ENCODE peak calls at places on chromosomes 13 and 19, in ten cellular contexts. F is bronchial epithelial cell; O is sciatic nerve; Q is natural killer cell; A is WERI-Rb-1; L is stimulated activated CD4-positive, alpha-beta T cell treated with anti-CD3 and anti-CD28 coated beads, Interleukin-1b, Interleukin-23, amount 100 ng/mL, for 24 hours; N is iPS-NIHi11; Z is DMS153; Y is stimulated activated effector memory CD8-positive, alpha-beta T cell treated with anti-CD3 and anti-CD28 coated beads, Interleukin-12 subunit alpha, Interleukin-12 subunit beta, amount 100 ng/mL, for 72 hours; M is Peyer's patch. U is an unnamed sample.

GRCh38 chr13:52010890-52011689 is at the start of gene ATP7B:
- DNase-seq in M (no peak), L (peak), O (peak), N (peak), Y (no peak), Z (no peak), A (peak), Q (peak), F (no peak), U (peak)

GRCh38 chr19:44005968-44006367 is 3.2 kb downstream of the ZNF230 start:
- DNase-seq in Y (no peak), Z (no peak), L (no peak), N (no peak), Q (no peak), M (no peak), O (no peak), F (peak), A (no peak), U (no peak)

GRCh38 chr13:100438059-100438788 is 150.4 kb downstream of the GGACT start:
- DNase-seq in F (no peak), L (no peak), A (no peak), Y (no peak), M (no peak), Q (no peak), O (no peak), N (no peak), Z (no peak), U (no peak)

GRCh38 chr19:1862068-1862423 is 1.3 kb downstream of the KLF16 start:
- DNase-seq in Y (no peak), L (no peak), A (no peak), F (no peak), Q (no peak), Z (no peak), M (no peak), O (no peak), N (no peak), U (no peak)

GRCh38 chr13:33678906-33679657 is 138.9 kb upstream of the RFC3 start:
- DNase-seq in Y (peak), Q (no peak), O (peak), Z (no peak), F (peak), A (no peak), L (peak), N (peak), M (peak), U (peak)

GRCh38 chr19:53988981-53989380 is 2.5 kb upstream of the CACNG6 start:
- DNase-seq in M (no peak), Y (no peak), Q (no peak), L (no peak), A (no peak), O (no peak), N (no peak), F (no peak), Z (no peak), U (no peak)

GRCh38 chr13:35764359-35765015 is 288.0 kb upstream of the MAB21L1 start:
- DNase-seq in N (no peak), M (no peak), A (peak), F (no peak), L (no peak), Y (no peak), Z (no peak), Q (no peak), O (no peak), U (no peak)

GRCh38 chr13:99796175-99796819 is 175.3 kb downstream of the ZIC5 start:
- DNase-seq in M (no peak), Z (no peak), F (peak), Y (peak), O (no peak), Q (no peak), N (peak), A (no peak), L (no peak), U (peak)

GRCh38 chr13:73138276-73138950 is 79.6 kb downstream of the KLF5 start:
- DNase-seq in Z (peak), Y (no peak), F (peak), A (no peak), L (no peak), M (no peak), O (no peak), Q (no peak), N (peak), U (peak)

GRCh38 chr13:105346141-105346766 is 1189.2 kb downstream of the EFNB2 start:
- DNase-seq in F (peak), M (no peak), A (no peak), O (no peak), Q (no peak), L (no peak), Z (no peak), N (no peak), Y (no peak), U (peak)

GRCh38 chr19:57558525-57558924 is 1.1 kb downstream of the ZNF550 start:
- DNase-seq in O (no peak), M (no peak), F (peak), Q (no peak), Y (no peak), A (peak), L (no peak), N (peak), Z (no peak), U (peak)